ENCODE peak calls at places on chromosome 3, in four cellular contexts. N is heart left ventricle, U is breast epithelium, G is heart right ventricle. K is an unnamed sample. For H3K27me3 and H3K9me3, the result is how much of the 10 kb centered on the place peaks cover.

GRCh38 chr3:56702487-56703315 is 19.6 kb upstream of the TASOR start:
- DNase-seq in N (peak), U (no peak), G (no peak), K (peak)

GRCh38 chr3:65883614-65884013 is 155.1 kb downstream of the MAGI1 start:
- DNase-seq in N (no peak), U (no peak), G (no peak), K (no peak)

GRCh38 chr3:186214670-186215069 is 105.8 kb upstream of the ETV5 start:
- DNase-seq in N (no peak), U (no peak), G (no peak), K (no peak)

GRCh38 chr3:151581046-151581445 is 120.2 kb upstream of the IGSF10 start:
- DNase-seq in N (no peak), U (no peak), G (no peak), K (no peak)

GRCh38 chr3:109927161-109927560 is 589.8 kb upstream of the DPPA4 start:
- DNase-seq in N (no peak), U (no peak), G (no peak), K (no peak)

GRCh38 chr3:143302638-143303171 is 183.1 kb downstream of the CHST2 start:
- DNase-seq in N (peak), U (no peak), G (peak), K (no peak)

GRCh38 chr3:23961064-23961463 is 16.0 kb downstream of the NR1D2 start:
- DNase-seq in N (no peak), U (no peak), G (no peak), K (no peak)

GRCh38 chr3:5188419-5189405 is 1.2 kb downstream of the EDEM1 start:
- DNase-seq in N (no peak), U (no peak), G (no peak), K (peak)

GRCh38 chr3:65687741-65688140 is 351.0 kb downstream of the MAGI1 start:
- DNase-seq in N (no peak), U (no peak), G (no peak), K (no peak)

GRCh38 chr3:89173546-89173945 is 66.1 kb downstream of the EPHA3 start:
- DNase-seq in N (no peak), U (no peak), G (no peak), K (no peak)

GRCh38 chr3:85560088-85560790 is 601.5 kb downstream of the CADM2 start:
- DNase-seq in N (no peak), U (no peak), G (peak), K (no peak)

GRCh38 chr3:16474920-16475319 is 38.6 kb downstream of the RFTN1 start:
- DNase-seq in N (no peak), U (no peak), G (no peak), K (no peak)

GRCh38 chr3:55191911-55192787 is 264.3 kb upstream of the LRTM1 start:
- DNase-seq in N (no peak), U (no peak), G (no peak), K (no peak)

GRCh38 chr3:66985336-66985920 is 12.7 kb upstream of the KBTBD8 start:
- DNase-seq in N (no peak), U (no peak), G (no peak), K (no peak)

GRCh38 chr3:162970292-162970691 is 1473.7 kb downstream of the OTOL1 start:
- DNase-seq in N (no peak), U (no peak), G (no peak), K (no peak)

GRCh38 chr3:50600841-50601591 is 10.6 kb downstream of the CISH start:
- DNase-seq in N (peak), U (peak), G (peak), K (peak)

GRCh38 chr3:71916747-71917369 is 131.9 kb upstream of the PROK2 start:
- DNase-seq in N (no peak), U (no peak), G (no peak), K (no peak)

GRCh38 chr3:27507515-27508266 is 23.5 kb upstream of the SLC4A7 start:
- DNase-seq in N (no peak), U (no peak), G (no peak), K (no peak)

GRCh38 chr3:24100694-24101402 is 155.8 kb downstream of the NR1D2 start:
- DNase-seq in N (no peak), U (no peak), G (no peak), K (no peak)

GRCh38 chr3:101182734-101183133 is 137.6 kb downstream of the IMPG2 start:
- DNase-seq in N (no peak), U (no peak), G (no peak), K (no peak)

GRCh38 chr3:130712718-130713423 is 33.8 kb downstream of the PIK3R4 start:
- DNase-seq in N (no peak), U (no peak), G (no peak), K (no peak)

GRCh38 chr3:32238027-32238815 is at the start of gene CMTM8:
- DNase-seq in N (peak), U (no peak), G (peak), K (peak)

GRCh38 chr3:62229908-62230307 is 143.4 kb downstream of the FEZF2 start:
- DNase-seq in N (no peak), U (no peak), G (no peak), K (no peak)

GRCh38 chr3:62101488-62101887 is 271.9 kb downstream of the FEZF2 start:
- DNase-seq in N (no peak), U (no peak), G (no peak), K (no peak)

GRCh38 chr3:191255156-191255555 is 56.1 kb downstream of the OSTN start:
- DNase-seq in N (no peak), U (no peak), G (no peak), K (no peak)

GRCh38 chr3:138203938-138204337 is 16.8 kb downstream of the ARMC8 start:
- DNase-seq in N (no peak), U (no peak), G (no peak), K (no peak)

GRCh38 chr3:179141890-179142289 is 6.3 kb upstream of the PIK3CA start:
- DNase-seq in N (no peak), U (no peak), G (no peak), K (no peak)

GRCh38 chr3:30720586-30721313 is 114.3 kb downstream of the TGFBR2 start:
- DNase-seq in N (no peak), U (no peak), G (no peak), K (no peak)

GRCh38 chr3:6739288-6739687 is 121.6 kb upstream of the GRM7 start:
- DNase-seq in N (no peak), U (no peak), G (no peak), K (no peak)

GRCh38 chr3:172194702-172195392 is 155.5 kb downstream of the FNDC3B start:
- DNase-seq in N (no peak), U (no peak), G (no peak), K (no peak)

GRCh38 chr3:88824646-88825303 is 282.6 kb upstream of the EPHA3 start:
- DNase-seq in N (no peak), U (no peak), G (no peak), K (no peak)

GRCh38 chr3:58249358-58250092 is 11.9 kb downstream of the ABHD6 start:
- DNase-seq in N (no peak), U (no peak), G (no peak), K (no peak)

GRCh38 chr3:195820186-195820585 is 8.5 kb upstream of the MUC4 start:
- DNase-seq in N (no peak), U (no peak), G (no peak), K (no peak)
- H3K27me3 ChIP-seq in N (under half), U (under half), G (half or more), K (under half)

GRCh38 chr3:194585880-194586281 is 47.3 kb downstream of the TMEM44 start:
- DNase-seq in N (no peak), U (no peak), G (no peak), K (no peak)
- TF ChIP-seq CTCF in N (no peak), U (no peak), G (no peak), K (no peak)

DNA sequence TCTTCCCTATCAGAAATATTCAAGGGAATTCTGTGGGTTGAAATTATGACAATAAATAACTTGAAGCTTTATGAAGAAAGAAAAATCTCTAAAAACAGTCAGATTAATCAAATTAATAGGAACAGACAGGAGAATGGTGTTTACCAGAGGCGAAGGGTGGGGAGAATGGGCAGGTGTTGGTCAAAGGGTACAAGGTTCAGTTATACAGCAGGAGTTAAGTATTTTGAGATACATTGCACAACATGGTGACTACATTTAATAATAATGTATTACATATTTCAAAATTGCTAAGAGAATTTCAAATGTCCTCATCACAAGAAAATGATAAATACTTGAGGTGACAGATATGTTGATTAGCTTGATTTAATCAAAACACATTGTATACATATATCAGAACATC is 18.6 kb downstream of the SPCS1 start:
- DNase-seq in N (no peak), U (no peak), G (no peak), K (no peak)
- H3K9me3 ChIP-seq in N (under half), U (under half), G (under half), K (under half)

DNA sequence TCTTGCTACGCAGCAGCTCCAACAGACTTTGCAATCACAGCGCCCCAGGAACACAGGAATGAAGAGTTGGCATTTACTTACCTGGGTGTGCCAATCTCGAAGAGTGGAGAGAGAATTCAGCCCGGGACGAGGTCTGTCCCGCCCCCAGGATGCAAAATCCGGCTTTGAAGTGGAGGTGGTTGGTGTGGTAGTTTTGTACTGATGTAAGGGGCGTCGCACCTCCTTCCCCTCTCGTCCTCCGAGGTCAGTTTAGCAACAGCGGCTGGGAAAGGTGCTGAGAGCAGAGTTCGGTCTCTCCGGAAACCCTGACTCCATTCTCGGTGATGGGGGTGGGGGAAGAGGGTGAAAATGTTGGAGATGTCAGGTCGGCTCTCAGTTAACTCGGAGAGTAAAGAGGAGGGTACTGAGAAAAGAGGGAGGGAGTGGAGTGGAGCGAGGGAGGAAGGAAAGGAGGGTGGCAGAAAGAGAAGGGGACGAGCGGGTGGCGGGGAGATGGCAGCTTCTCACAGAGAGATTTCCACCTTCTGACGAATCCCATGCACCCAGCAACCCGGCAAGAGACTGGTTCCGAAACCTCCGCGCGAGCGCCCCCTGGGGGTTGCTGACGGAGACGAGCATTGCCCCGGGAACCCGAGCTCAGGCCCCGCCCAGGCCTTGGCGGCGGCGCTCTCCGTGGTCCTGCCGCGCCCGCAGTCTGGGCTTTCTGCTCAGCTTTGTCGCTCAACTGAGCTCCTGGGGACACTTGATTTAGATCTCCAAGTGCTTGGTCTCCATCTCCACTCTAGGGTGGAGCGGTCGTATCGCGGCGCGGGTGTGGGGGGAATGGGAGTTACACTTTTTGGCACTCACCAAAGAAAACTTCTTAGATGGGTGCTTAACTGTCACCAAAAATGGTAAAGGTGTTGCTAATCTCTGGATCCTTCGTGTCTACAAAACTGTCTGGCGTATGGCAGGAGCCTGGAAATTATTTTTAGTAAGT is at the start of gene CPNE4:
- DNase-seq in N (peak), U (peak), G (peak), K (peak)
- H3K27me3 ChIP-seq in N (under half), U (under half), G (half or more), K (under half)

GRCh38 chr3:128297401-128298138 is 144.3 kb downstream of the EEFSEC start:
- DNase-seq in N (peak), U (no peak), G (no peak), K (no peak)

GRCh38 chr3:128294999-128295468 is 141.8 kb downstream of the EEFSEC start:
- DNase-seq in N (peak), U (no peak), G (no peak), K (peak)

GRCh38 chr3:128293930-128294329 is 140.6 kb downstream of the EEFSEC start:
- DNase-seq in N (peak), U (no peak), G (no peak), K (no peak)

GRCh38 chr3:128301186-128302023 is 148.1 kb downstream of the EEFSEC start:
- DNase-seq in N (peak), U (no peak), G (no peak), K (no peak)

GRCh38 chr3:128296469-128297251 is 143.4 kb downstream of the EEFSEC start:
- DNase-seq in N (peak), U (no peak), G (peak), K (no peak)
- TF ChIP-seq CTCF in N (no peak), U (no peak), G (no peak), K (no peak)

GRCh38 chr3:68172039-68172438 is 517.6 kb upstream of the SUCLG2 start:
- DNase-seq in N (no peak), U (no peak), G (no peak), K (no peak)
- H3K9me3 ChIP-seq in N (under half), U (under half), G (under half), K (under half)

DNA sequence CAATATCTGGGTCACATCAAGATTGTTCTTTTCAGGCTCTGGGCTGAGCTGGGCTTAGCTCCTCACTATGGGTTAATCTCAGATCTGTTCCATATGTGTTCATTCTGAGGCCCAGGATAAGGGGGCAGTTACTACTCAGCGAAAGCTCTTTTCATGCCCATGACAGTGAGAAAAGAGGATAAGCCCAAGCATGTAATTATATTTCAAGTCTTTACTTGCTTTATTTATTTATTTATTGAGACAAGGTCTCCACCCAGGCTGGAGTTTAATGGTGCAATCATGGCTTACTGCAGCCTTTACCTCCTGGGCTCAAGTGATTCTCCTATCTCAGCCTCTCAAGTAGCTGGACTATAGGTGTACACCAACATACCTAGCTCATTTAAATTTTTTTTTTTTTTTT is 44.7 kb upstream of the SELENOK start:
- DNase-seq in N (no peak), U (no peak), G (no peak), K (no peak)
- H3K27me3 ChIP-seq in N (under half), U (under half), G (under half), K (under half)

GRCh38 chr3:13335503-13335902 is 84.6 kb downstream of the NUP210 start:
- DNase-seq in N (no peak), U (no peak), G (no peak), K (no peak)

GRCh38 chr3:13338231-13338630 is 81.9 kb downstream of the NUP210 start:
- DNase-seq in N (no peak), U (no peak), G (no peak), K (no peak)

GRCh38 chr3:13336592-13336991 is 83.5 kb downstream of the NUP210 start:
- DNase-seq in N (no peak), U (no peak), G (no peak), K (no peak)

GRCh38 chr3:13339833-13340232 is 80.3 kb downstream of the NUP210 start:
- DNase-seq in N (no peak), U (no peak), G (no peak), K (no peak)

GRCh38 chr3:13338996-13339395 is 81.1 kb downstream of the NUP210 start:
- DNase-seq in N (no peak), U (no peak), G (no peak), K (no peak)
- TF ChIP-seq CTCF in N (no peak), U (no peak), G (no peak), K (no peak)

K was measured in CD8-positive, alpha-beta T cell.